ENCODE peak calls at places on chromosomes 1 and 21, in ten cellular contexts. L is neuronal stem cell, M is hepatocyte, G is fibroblast of pulmonary artery, H is WERI-Rb-1, C is SJSA1, Z is aorta, A is A549, R is coronary artery, W is HFF-Myc. Y is an unnamed sample.

GRCh38 chr1:115782571-115783281 is 14.2 kb upstream of the CASQ2 start:
- DNase-seq in G (peak), A (no peak), H (no peak), C (peak), M (peak), L (no peak), W (peak), Z (no peak), R (no peak), Y (peak)

GRCh38 chr1:231663211-231663792 is 36.7 kb downstream of the DISC1 start:
- DNase-seq in A (no peak), M (no peak), L (no peak), H (no peak), C (no peak), W (no peak), G (peak), Z (no peak), R (no peak), Y (no peak)

GRCh38 chr1:36035154-36035553 is 48.7 kb upstream of the TEKT2 start:
- DNase-seq in C (no peak), R (no peak), W (no peak), M (no peak), L (no peak), H (no peak), Z (no peak), G (no peak), A (no peak), Y (no peak)

GRCh38 chr1:41583658-41584570 is 99.4 kb upstream of the EDN2 start:
- DNase-seq in R (no peak), A (no peak), G (no peak), C (no peak), Z (no peak), H (no peak), W (no peak), M (no peak), L (no peak), Y (no peak)

GRCh38 chr1:16038620-16038912 is 5.0 kb upstream of the CLCNKB start:
- DNase-seq in M (peak), A (no peak), H (no peak), W (no peak), C (no peak), G (no peak), R (no peak), Z (no peak), L (no peak), Y (peak)

GRCh38 chr1:197674286-197674685 is 101.0 kb downstream of the DENND1B start:
- DNase-seq in A (no peak), C (no peak), R (no peak), G (no peak), H (peak), W (no peak), L (peak), Z (no peak), M (no peak), Y (no peak)

GRCh38 chr1:16354619-16355018 is 2.3 kb upstream of the FBXO42 start:
- DNase-seq in H (no peak), M (no peak), Z (no peak), R (no peak), C (no peak), A (no peak), G (no peak), L (no peak), W (no peak), Y (no peak)

GRCh38 chr21:28229811-28230210 is 762.9 kb downstream of the LTN1 start:
- DNase-seq in Z (no peak), W (no peak), C (no peak), G (peak), H (no peak), R (no peak), A (no peak), L (no peak), M (no peak), Y (peak)

GRCh38 chr1:187270256-187270655 is 441.5 kb downstream of the PLA2G4A start:
- DNase-seq in R (no peak), L (no peak), G (no peak), A (no peak), C (no peak), H (no peak), M (no peak), W (no peak), Z (no peak), Y (peak)

GRCh38 chr1:214715126-214715525 is 112.1 kb downstream of the CENPF start:
- DNase-seq in L (no peak), M (no peak), C (no peak), R (no peak), G (no peak), W (no peak), A (no peak), Z (no peak), H (no peak), Y (no peak)

GRCh38 chr1:18900303-18900841 is 2.0 kb downstream of the ALDH4A1 start:
- DNase-seq in L (no peak), H (no peak), M (no peak), R (no peak), A (no peak), Z (no peak), W (no peak), C (no peak), G (peak), Y (no peak)
- H3K4me3 ChIP-seq in L (no peak), H (no peak), M (no peak), R (no peak), A (no peak), Z (no peak), W (no peak), C (no peak), G (no peak), Y (no peak)

DNA sequence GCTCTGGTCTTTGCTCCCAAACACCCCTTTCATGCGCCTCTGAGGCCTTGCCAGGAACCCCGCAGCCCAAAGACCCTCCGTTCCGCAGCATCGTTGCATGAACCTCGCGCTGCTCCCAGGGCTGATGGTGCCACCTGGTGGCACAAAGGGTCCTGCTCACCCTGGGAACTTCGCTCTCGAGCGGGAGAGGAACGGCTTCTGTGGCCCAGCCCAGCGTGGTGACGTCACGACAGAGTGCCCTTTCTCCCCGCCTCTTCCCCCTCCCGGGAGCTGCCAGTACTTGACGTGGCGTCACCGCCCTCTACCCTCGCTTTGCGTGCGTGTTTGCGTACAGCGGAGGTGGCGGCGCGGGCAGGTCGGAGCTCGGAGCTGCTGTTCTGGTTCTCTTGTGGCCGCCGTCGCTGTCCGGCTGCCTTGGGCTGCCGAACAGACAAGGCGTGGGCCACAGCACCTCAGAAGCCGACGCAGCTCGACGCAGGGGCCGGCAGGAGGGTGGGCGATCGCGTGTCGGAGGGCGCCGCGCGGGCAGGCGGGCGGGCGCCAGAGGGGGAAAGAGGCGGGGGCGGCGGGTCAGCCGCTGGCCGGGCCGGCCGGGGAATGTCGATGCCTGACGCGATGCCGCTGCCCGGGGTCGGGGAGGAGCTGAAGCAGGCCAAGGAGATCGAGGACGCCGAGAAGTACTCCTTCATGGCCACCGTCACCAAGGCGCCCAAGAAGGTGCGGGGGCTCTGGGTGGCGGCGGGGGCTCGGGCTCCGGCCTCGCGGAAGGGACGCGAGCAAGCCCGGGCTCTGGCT is at the start of gene AHCYL1:
- DNase-seq in H (peak), M (peak), Z (peak), A (peak), C (peak), R (peak), G (peak), L (peak), W (peak), Y (peak)
- H3K4me3 ChIP-seq in H (peak), M (peak), Z (peak), A (peak), C (peak), R (peak), G (peak), L (peak), W (peak), Y (peak)

DNA sequence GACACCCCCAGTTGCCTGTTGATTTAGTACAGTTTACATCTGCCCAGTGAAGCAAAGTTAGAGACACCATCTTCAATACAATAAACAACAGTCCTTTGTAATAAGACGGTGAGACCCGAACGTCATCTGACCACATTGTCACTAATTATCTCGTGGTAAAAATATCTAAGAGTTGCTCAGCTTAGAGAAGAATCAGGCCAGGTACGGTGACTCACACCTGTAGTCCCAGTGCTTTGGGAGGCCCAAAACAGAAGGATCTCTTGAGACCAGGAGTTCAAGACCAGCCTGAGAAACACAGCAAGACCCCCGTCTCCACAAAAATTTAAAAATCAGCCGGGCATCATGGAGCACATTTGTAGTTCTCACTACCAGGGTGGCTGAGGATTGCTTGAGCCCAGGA is 53.5 kb downstream of the CD34 start:
- DNase-seq in Z (no peak), R (peak), W (no peak), A (no peak), H (no peak), C (no peak), L (no peak), G (no peak), M (no peak), Y (no peak)
- H3K4me3 ChIP-seq in Z (no peak), R (no peak), W (no peak), A (no peak), H (no peak), C (no peak), L (no peak), G (no peak), M (no peak), Y (no peak)

DNA sequence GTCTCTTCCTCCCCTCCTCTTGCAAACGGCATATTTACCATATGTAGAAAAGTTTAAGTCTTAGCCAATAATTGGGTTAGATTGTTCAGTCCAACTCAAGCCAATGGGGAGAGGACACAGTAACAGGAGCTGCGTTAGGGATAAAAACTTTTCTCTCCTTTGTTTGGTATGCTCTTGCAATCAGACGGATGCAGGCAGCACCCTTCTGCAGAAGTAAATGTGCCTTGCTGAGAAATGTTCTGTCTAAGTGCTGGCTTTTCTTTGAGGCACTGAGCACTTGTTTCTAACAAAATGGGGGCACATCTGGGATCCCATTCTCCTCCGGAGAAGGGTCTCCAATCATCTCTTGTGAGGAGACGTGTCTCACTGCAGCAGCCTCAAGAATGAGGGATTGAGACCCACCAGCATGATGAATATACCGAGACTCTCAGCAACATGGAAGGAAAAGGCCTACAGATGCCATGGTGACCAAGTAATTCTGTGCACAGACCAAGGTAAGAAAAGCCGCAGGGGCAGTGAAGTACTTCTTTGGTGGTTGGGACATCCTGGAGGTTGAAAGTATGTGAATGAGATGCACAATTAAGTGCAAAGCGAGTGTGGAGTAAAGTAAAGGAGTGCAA is 20.7 kb upstream of the GNG4 start:
- DNase-seq in R (no peak), A (no peak), M (no peak), H (no peak), G (no peak), Z (no peak), C (no peak), L (no peak), W (no peak), Y (no peak)
- H3K4me3 ChIP-seq in R (no peak), A (no peak), M (no peak), H (no peak), G (no peak), Z (no peak), C (no peak), L (no peak), W (no peak), Y (no peak)

GRCh38 chr1:54107131-54107530 is 45.7 kb downstream of the CDCP2 start:
- DNase-seq in W (no peak), C (no peak), G (peak), H (no peak), A (no peak), Z (no peak), R (no peak), M (no peak), L (no peak), Y (no peak)
- H3K4me3 ChIP-seq in W (no peak), C (no peak), G (no peak), H (no peak), A (no peak), Z (no peak), R (no peak), M (no peak), L (no peak), Y (no peak)

GRCh38 chr1:50416553-50417453 is 6.4 kb downstream of the DMRTA2 start:
- DNase-seq in C (peak), Z (peak), L (no peak), M (no peak), W (no peak), A (no peak), G (no peak), H (no peak), R (no peak), Y (no peak)
- H3K4me3 ChIP-seq in C (no peak), Z (no peak), L (no peak), M (no peak), W (no peak), A (peak), G (no peak), H (peak), R (peak), Y (no peak)

DNA sequence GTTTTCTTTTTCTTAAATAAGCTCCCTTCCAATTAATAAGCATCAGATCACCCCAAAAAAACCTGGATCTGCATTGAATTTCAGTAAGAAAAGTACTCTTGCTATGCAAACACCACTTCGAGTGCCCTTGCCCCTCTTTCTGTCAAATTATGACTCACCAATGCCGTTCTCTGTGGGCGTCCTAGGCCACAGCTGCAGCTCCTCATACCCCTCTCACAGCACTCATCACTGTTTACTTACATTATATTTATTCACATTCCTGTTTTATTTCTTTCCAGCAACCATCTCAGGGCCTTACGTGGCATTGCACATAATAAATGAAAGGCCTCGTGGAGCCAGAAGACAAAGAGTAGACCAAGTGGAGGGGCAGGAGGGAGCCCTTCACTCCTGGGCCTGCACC is 99.1 kb upstream of the CTTNBP2NL start:
- DNase-seq in H (no peak), L (no peak), Z (no peak), M (no peak), C (peak), A (no peak), W (no peak), R (no peak), G (peak), Y (no peak)
- H3K4me3 ChIP-seq in H (no peak), L (no peak), Z (no peak), M (no peak), C (no peak), A (no peak), W (no peak), R (no peak), G (no peak), Y (no peak)

GRCh38 chr1:92488832-92489231 is 2.1 kb upstream of the GFI1 start:
- DNase-seq in A (no peak), L (no peak), M (no peak), R (no peak), H (no peak), G (peak), W (no peak), C (no peak), Z (no peak), Y (no peak)
- H3K4me3 ChIP-seq in A (no peak), L (no peak), M (no peak), R (no peak), H (no peak), G (no peak), W (no peak), C (no peak), Z (no peak), Y (no peak)

DNA sequence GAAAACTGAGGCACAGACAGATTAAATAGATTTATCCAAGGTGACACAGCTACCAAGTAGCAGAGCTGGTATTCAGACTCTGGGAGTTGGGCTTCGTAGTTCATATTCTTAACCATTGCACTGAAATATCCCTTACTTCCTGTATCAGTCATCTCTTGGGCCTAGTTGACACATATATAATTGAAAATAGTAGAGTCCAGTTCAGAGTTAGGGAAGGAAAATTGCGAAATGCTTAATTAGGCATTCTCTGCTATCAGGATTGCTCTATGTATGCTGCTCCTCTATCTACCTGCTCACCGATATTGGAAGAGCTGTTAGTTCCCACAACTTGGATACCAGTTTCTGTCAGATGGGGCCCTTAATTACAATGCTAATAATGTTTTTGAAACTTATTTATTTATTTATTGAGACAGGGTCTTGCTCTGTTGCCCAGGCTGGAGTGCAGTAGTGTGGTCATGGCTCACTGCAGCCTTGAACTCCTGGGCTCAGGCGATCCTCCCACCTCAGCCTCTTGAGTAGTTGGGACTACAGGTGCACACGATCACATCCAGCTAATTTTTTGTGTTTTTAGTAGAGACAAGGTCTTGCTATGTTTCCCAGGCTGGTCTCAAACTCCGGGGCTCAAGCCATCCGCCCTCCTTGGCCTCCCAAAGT is 8.2 kb downstream of the RCOR3 start:
- DNase-seq in H (no peak), C (no peak), L (no peak), A (no peak), M (no peak), Z (no peak), G (no peak), W (no peak), R (no peak), Y (no peak)
- H3K4me3 ChIP-seq in H (no peak), C (no peak), L (no peak), A (no peak), M (no peak), Z (no peak), G (no peak), W (no peak), R (no peak), Y (no peak)

DNA sequence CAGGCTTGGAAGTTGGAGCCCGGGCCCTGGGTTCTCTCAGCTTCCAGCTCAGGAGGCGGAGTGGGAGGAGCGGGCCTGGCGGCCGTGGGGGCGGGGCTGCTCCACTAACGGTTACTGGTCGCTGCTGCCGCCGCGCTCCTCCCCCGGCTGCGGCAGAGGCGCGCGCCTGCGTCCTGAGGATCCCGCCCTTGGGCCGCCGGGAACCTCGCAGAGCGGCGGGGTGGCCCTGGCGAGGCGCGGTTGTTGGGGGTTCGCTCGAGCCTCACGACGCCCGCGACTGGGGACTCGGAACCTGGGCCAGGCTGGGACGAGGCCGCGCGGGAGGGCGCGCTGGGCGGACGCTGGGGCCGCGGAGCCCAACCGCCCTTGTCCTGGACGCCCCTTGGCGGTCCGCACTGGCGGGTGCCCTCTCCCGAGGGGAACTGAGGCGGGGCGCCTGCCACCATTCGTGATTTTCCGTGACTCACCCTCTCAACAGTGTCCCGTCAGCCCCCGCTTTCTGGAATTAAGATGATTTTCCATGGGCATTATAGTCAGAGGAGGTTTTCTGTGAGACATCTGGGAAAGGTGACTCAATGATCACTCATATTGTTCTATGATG is 34.1 kb downstream of the OR2G3 start:
- DNase-seq in L (peak), W (no peak), R (no peak), G (peak), A (no peak), Z (peak), M (peak), H (no peak), C (no peak), Y (no peak)
- H3K4me3 ChIP-seq in L (no peak), W (no peak), R (peak), G (no peak), A (no peak), Z (no peak), M (no peak), H (no peak), C (no peak), Y (no peak)

Y was measured in small intestine.